ENCODE peak calls at places on chromosomes 13 and 19, in ten cellular contexts. One of them, this sample, is unnamed. For H3K4me1, the result is how much of the 10 kb centered on the place peaks cover.

GRCh38 chr13:95355491-95355890 is 54.2 kb upstream of the ABCC4 start:
- DNase-seq in ovary: no peak
- DNase-seq in fibroblast of lung: peak
- DNase-seq in colonic mucosa: no peak
- DNase-seq in CD8-positive, alpha-beta T cell: no peak
- DNase-seq in pancreas: no peak
- DNase-seq in heart left ventricle: no peak
- DNase-seq in CD4-positive, alpha-beta memory T cell: no peak
- DNase-seq in left ventricle myocardium inferior: no peak
- DNase-seq in HAP-1: no peak
- DNase-seq in this sample: no peak

GRCh38 chr19:1122972-1123363 is 19.2 kb downstream of the GPX4 start:
- DNase-seq in ovary: peak
- DNase-seq in heart left ventricle: peak
- DNase-seq in colonic mucosa: peak
- DNase-seq in fibroblast of lung: peak
- DNase-seq in CD4-positive, alpha-beta memory T cell: no peak
- DNase-seq in HAP-1: peak
- DNase-seq in pancreas: peak
- DNase-seq in CD8-positive, alpha-beta T cell: no peak
- DNase-seq in left ventricle myocardium inferior: no peak
- DNase-seq in this sample: no peak

GRCh38 chr19:50723069-50723468 is at the start of gene CLEC11A:
- DNase-seq in colonic mucosa: peak
- DNase-seq in fibroblast of lung: peak
- DNase-seq in left ventricle myocardium inferior: peak
- DNase-seq in ovary: peak
- DNase-seq in HAP-1: no peak
- DNase-seq in CD8-positive, alpha-beta T cell: no peak
- DNase-seq in heart left ventricle: peak
- DNase-seq in pancreas: no peak
- DNase-seq in CD4-positive, alpha-beta memory T cell: no peak
- DNase-seq in this sample: peak

GRCh38 chr19:8333771-8334457 is 9.1 kb downstream of the KANK3 start:
- DNase-seq in ovary: no peak
- DNase-seq in heart left ventricle: no peak
- DNase-seq in pancreas: no peak
- DNase-seq in colonic mucosa: no peak
- DNase-seq in left ventricle myocardium inferior: no peak
- DNase-seq in fibroblast of lung: no peak
- DNase-seq in CD8-positive, alpha-beta T cell: no peak
- DNase-seq in CD4-positive, alpha-beta memory T cell: no peak
- DNase-seq in HAP-1: no peak
- DNase-seq in this sample: no peak

GRCh38 chr19:46678110-46678732 is 17.2 kb upstream of the DACT3 start:
- DNase-seq in CD4-positive, alpha-beta memory T cell: peak
- DNase-seq in heart left ventricle: no peak
- DNase-seq in left ventricle myocardium inferior: no peak
- DNase-seq in fibroblast of lung: no peak
- DNase-seq in CD8-positive, alpha-beta T cell: peak
- DNase-seq in HAP-1: peak
- DNase-seq in colonic mucosa: peak
- DNase-seq in ovary: no peak
- DNase-seq in pancreas: peak
- DNase-seq in this sample: no peak

GRCh38 chr19:9885077-9885552 is 50.0 kb downstream of the PIN1 start:
- DNase-seq in colonic mucosa: no peak
- DNase-seq in pancreas: no peak
- DNase-seq in heart left ventricle: peak
- DNase-seq in fibroblast of lung: peak
- DNase-seq in left ventricle myocardium inferior: peak
- DNase-seq in CD4-positive, alpha-beta memory T cell: no peak
- DNase-seq in CD8-positive, alpha-beta T cell: no peak
- DNase-seq in HAP-1: no peak
- DNase-seq in ovary: peak
- DNase-seq in this sample: peak

GRCh38 chr19:33427801-33428626 is 54.5 kb downstream of the CEBPG start:
- DNase-seq in pancreas: no peak
- DNase-seq in left ventricle myocardium inferior: peak
- DNase-seq in HAP-1: no peak
- DNase-seq in fibroblast of lung: no peak
- DNase-seq in ovary: peak
- DNase-seq in colonic mucosa: no peak
- DNase-seq in CD4-positive, alpha-beta memory T cell: no peak
- DNase-seq in heart left ventricle: no peak
- DNase-seq in CD8-positive, alpha-beta T cell: no peak
- DNase-seq in this sample: no peak

GRCh38 chr19:17944301-17944700 is 11.5 kb downstream of the CCDC124 start:
- DNase-seq in CD8-positive, alpha-beta T cell: no peak
- DNase-seq in left ventricle myocardium inferior: no peak
- DNase-seq in fibroblast of lung: peak
- DNase-seq in ovary: no peak
- DNase-seq in heart left ventricle: peak
- DNase-seq in HAP-1: no peak
- DNase-seq in CD4-positive, alpha-beta memory T cell: no peak
- DNase-seq in colonic mucosa: no peak
- DNase-seq in pancreas: no peak
- DNase-seq in this sample: no peak

GRCh38 chr13:114128624-114129522 is 3.5 kb downstream of the RASA3 start:
- DNase-seq in colonic mucosa: peak
- DNase-seq in left ventricle myocardium inferior: peak
- DNase-seq in pancreas: peak
- DNase-seq in CD4-positive, alpha-beta memory T cell: peak
- DNase-seq in HAP-1: no peak
- DNase-seq in ovary: peak
- DNase-seq in fibroblast of lung: peak
- DNase-seq in heart left ventricle: peak
- DNase-seq in CD8-positive, alpha-beta T cell: peak
- DNase-seq in this sample: peak

GRCh38 chr19:48539503-48540096 is 12.4 kb upstream of the SULT2B1 start:
- DNase-seq in CD4-positive, alpha-beta memory T cell: no peak
- DNase-seq in colonic mucosa: peak
- DNase-seq in CD8-positive, alpha-beta T cell: no peak
- DNase-seq in pancreas: no peak
- DNase-seq in heart left ventricle: peak
- DNase-seq in HAP-1: no peak
- DNase-seq in left ventricle myocardium inferior: no peak
- DNase-seq in fibroblast of lung: peak
- DNase-seq in ovary: no peak
- DNase-seq in this sample: no peak

GRCh38 chr13:114064516-114065140 is 67.8 kb downstream of the RASA3 start:
- DNase-seq in left ventricle myocardium inferior: peak
- DNase-seq in heart left ventricle: peak
- DNase-seq in pancreas: no peak
- DNase-seq in CD8-positive, alpha-beta T cell: no peak
- DNase-seq in CD4-positive, alpha-beta memory T cell: no peak
- DNase-seq in fibroblast of lung: peak
- DNase-seq in ovary: peak
- DNase-seq in colonic mucosa: no peak
- DNase-seq in HAP-1: no peak
- DNase-seq in this sample: no peak

GRCh38 chr13:98994080-98994479 is 16.2 kb upstream of the DOCK9 start:
- DNase-seq in left ventricle myocardium inferior: no peak
- DNase-seq in colonic mucosa: no peak
- DNase-seq in HAP-1: no peak
- DNase-seq in ovary: no peak
- DNase-seq in heart left ventricle: no peak
- DNase-seq in fibroblast of lung: no peak
- DNase-seq in CD4-positive, alpha-beta memory T cell: no peak
- DNase-seq in pancreas: no peak
- DNase-seq in CD8-positive, alpha-beta T cell: no peak
- DNase-seq in this sample: no peak

GRCh38 chr13:51765142-51765515 is 38.8 kb downstream of the DHRS12 start:
- DNase-seq in colonic mucosa: no peak
- DNase-seq in left ventricle myocardium inferior: no peak
- DNase-seq in HAP-1: no peak
- DNase-seq in heart left ventricle: no peak
- DNase-seq in ovary: no peak
- DNase-seq in CD8-positive, alpha-beta T cell: no peak
- DNase-seq in CD4-positive, alpha-beta memory T cell: no peak
- DNase-seq in pancreas: no peak
- DNase-seq in fibroblast of lung: peak
- DNase-seq in this sample: no peak

DNA sequence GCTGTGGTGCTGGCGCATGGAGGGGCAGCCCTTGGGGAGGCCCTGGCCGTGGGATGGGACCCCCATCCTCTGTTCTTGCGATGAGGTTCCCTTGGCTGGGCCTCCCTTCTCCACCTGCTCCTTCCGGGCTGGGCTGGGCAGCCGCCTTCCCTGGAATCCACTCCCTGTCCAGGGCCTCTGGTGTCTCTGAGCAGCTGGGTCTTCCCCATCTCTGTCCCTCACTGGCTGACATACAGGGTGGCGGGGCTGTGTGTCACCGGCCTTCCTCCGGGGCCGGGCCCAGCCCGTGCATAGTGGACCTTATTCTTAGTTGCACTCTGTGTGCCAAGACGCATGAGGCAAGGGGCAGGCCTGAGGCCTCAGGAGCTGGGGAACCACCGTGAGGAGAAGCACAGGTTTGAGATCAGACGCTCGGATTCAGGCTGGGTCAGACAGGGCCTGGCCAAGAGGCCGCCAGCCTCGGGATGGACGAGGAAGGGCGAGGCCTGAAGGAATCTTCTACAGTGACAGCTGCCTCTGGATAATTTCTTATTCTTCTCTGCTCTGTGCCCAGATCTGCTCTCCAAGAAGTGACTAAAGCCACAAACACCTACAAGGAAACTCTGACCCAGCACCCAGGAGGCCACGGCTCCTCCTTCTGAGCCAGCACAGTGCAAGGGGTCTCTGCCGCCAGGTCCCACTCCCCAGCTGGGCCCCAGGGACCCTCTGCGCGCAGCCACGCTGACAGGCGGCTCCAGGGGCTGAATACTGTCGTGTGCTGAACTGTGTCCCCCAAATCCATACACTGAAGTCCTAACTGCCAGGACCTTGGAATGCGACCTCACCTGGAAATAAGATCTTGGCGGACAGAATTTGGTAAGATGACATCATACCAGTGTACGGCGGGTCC is 11.0 kb downstream of the SGTA start:
- DNase-seq in CD8-positive, alpha-beta T cell: no peak
- DNase-seq in heart left ventricle: peak
- DNase-seq in CD4-positive, alpha-beta memory T cell: no peak
- DNase-seq in ovary: no peak
- DNase-seq in pancreas: no peak
- DNase-seq in HAP-1: no peak
- DNase-seq in fibroblast of lung: no peak
- DNase-seq in colonic mucosa: no peak
- DNase-seq in left ventricle myocardium inferior: no peak
- DNase-seq in this sample: no peak
- H3K4me1 ChIP-seq in CD8-positive, alpha-beta T cell: under half
- H3K4me1 ChIP-seq in heart left ventricle: under half
- H3K4me1 ChIP-seq in CD4-positive, alpha-beta memory T cell: under half
- H3K4me1 ChIP-seq in ovary: under half
- H3K4me1 ChIP-seq in pancreas: under half
- H3K4me1 ChIP-seq in HAP-1: under half
- H3K4me1 ChIP-seq in fibroblast of lung: under half
- H3K4me1 ChIP-seq in colonic mucosa: under half
- H3K4me1 ChIP-seq in left ventricle myocardium inferior: half or more
- H3K4me1 ChIP-seq in this sample: half or more

GRCh38 chr13:46321494-46322225 is 65.4 kb downstream of the RUBCNL start:
- DNase-seq in fibroblast of lung: peak
- DNase-seq in ovary: no peak
- DNase-seq in left ventricle myocardium inferior: peak
- DNase-seq in CD8-positive, alpha-beta T cell: peak
- DNase-seq in colonic mucosa: peak
- DNase-seq in heart left ventricle: peak
- DNase-seq in CD4-positive, alpha-beta memory T cell: peak
- DNase-seq in HAP-1: peak
- DNase-seq in pancreas: peak
- DNase-seq in this sample: peak
- H3K4me1 ChIP-seq in fibroblast of lung: under half
- H3K4me1 ChIP-seq in ovary: under half
- H3K4me1 ChIP-seq in left ventricle myocardium inferior: under half
- H3K4me1 ChIP-seq in CD8-positive, alpha-beta T cell: under half
- H3K4me1 ChIP-seq in colonic mucosa: under half
- H3K4me1 ChIP-seq in heart left ventricle: under half
- H3K4me1 ChIP-seq in CD4-positive, alpha-beta memory T cell: under half
- H3K4me1 ChIP-seq in HAP-1: under half
- H3K4me1 ChIP-seq in pancreas: under half
- H3K4me1 ChIP-seq in this sample: under half

DNA sequence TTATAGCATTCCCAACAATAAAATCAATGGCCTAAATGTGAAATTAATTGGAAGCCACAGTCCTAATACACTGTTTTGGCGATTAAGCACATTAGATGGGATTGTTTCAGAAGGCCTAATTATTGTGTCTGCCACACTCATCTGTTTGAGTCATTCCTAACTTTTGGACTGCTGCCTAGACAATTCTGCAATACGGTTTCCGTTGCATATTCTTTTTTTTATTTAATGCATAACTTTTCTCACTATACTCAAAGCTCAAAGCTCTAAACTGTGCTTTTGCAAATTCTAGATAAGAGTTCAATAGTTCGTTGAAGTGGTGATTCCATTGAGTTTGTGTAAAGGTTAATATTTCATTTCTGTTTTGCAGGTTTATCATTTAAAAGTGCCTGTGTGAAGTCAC is 53.1 kb downstream of the MBNL2 start:
- DNase-seq in colonic mucosa: no peak
- DNase-seq in left ventricle myocardium inferior: no peak
- DNase-seq in fibroblast of lung: peak
- DNase-seq in ovary: no peak
- DNase-seq in CD4-positive, alpha-beta memory T cell: no peak
- DNase-seq in CD8-positive, alpha-beta T cell: no peak
- DNase-seq in heart left ventricle: no peak
- DNase-seq in HAP-1: no peak
- DNase-seq in pancreas: no peak
- DNase-seq in this sample: peak
- H3K4me1 ChIP-seq in colonic mucosa: under half
- H3K4me1 ChIP-seq in left ventricle myocardium inferior: half or more
- H3K4me1 ChIP-seq in fibroblast of lung: under half
- H3K4me1 ChIP-seq in ovary: under half
- H3K4me1 ChIP-seq in CD4-positive, alpha-beta memory T cell: under half
- H3K4me1 ChIP-seq in CD8-positive, alpha-beta T cell: under half
- H3K4me1 ChIP-seq in heart left ventricle: under half
- H3K4me1 ChIP-seq in HAP-1: under half
- H3K4me1 ChIP-seq in pancreas: half or more
- H3K4me1 ChIP-seq in this sample: half or more

DNA sequence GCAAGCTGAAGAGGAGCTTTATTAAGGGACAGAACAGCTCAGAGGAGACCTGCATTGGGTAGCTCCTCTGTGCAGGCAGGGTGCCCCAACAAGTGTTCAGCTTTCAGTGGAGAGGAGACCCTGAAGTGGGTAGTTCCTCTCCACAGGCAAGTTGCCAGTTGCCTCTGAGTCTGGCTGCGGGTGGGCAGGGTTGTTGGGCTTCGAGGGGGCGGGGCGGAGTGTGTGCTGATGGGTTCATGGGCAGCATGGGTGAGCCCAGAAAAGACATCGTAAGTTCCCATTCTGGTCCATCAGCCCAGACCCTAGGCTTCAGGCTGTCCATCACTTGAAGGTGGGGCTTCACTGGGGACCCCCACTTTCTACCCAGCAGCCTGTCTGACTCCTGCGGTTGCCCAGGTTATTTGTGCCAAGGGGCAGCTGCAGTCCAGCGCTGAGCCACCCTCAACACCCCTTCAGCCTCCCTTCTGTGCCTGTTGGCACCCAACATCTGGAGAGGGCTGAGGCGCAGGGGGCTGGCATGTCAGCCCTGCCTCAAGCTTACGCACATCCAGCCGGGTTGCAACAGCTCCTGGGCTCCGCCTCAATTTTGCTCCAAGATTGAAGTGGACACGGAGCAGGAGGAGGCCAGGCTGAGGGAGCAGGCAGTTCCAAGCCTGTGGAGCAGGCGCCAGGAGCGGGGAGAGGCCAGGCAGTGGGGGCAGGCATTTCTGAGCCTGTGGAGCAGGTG is 350.5 kb upstream of the PCDH20 start:
- DNase-seq in CD4-positive, alpha-beta memory T cell: no peak
- DNase-seq in left ventricle myocardium inferior: no peak
- DNase-seq in pancreas: peak
- DNase-seq in CD8-positive, alpha-beta T cell: no peak
- DNase-seq in ovary: no peak
- DNase-seq in colonic mucosa: no peak
- DNase-seq in fibroblast of lung: no peak
- DNase-seq in HAP-1: no peak
- DNase-seq in heart left ventricle: no peak
- DNase-seq in this sample: no peak
- H3K4me1 ChIP-seq in CD4-positive, alpha-beta memory T cell: under half
- H3K4me1 ChIP-seq in left ventricle myocardium inferior: under half
- H3K4me1 ChIP-seq in pancreas: under half
- H3K4me1 ChIP-seq in CD8-positive, alpha-beta T cell: under half
- H3K4me1 ChIP-seq in ovary: under half
- H3K4me1 ChIP-seq in colonic mucosa: under half
- H3K4me1 ChIP-seq in fibroblast of lung: under half
- H3K4me1 ChIP-seq in HAP-1: under half
- H3K4me1 ChIP-seq in heart left ventricle: under half
- H3K4me1 ChIP-seq in this sample: under half